ENCODE peak calls at places on chromosomes 11 and 22, in six cellular contexts. Q, B, V, T, H and Y are unnamed samples.

GRCh38 chr11:118763038-118763437 is 27.9 kb downstream of the DDX6 start:
- DNase-seq in T (no peak), V (no peak), B (no peak), Q (no peak), H (no peak), Y (no peak)

GRCh38 chr11:70111269-70112016 is 33.3 kb downstream of the ANO1 start:
- DNase-seq in V (no peak), H (peak), T (peak), B (no peak), Q (peak), Y (no peak)

GRCh38 chr11:12426176-12426575 is 48.8 kb downstream of the PARVA start:
- DNase-seq in H (no peak), Q (no peak), B (no peak), T (no peak), V (no peak), Y (no peak)

GRCh38 chr11:1546536-1547466 is 25.3 kb downstream of the DUSP8 start:
- DNase-seq in T (no peak), Q (no peak), V (peak), H (peak), B (peak), Y (no peak)

GRCh38 chr22:17471901-17472566 is 91.3 kb upstream of the SLC25A18 start:
- DNase-seq in B (no peak), T (no peak), H (no peak), Q (no peak), V (no peak), Y (no peak)

GRCh38 chr11:9569588-9570164 is 3.8 kb upstream of the WEE1 start:
- DNase-seq in V (no peak), B (no peak), Q (no peak), T (no peak), H (no peak), Y (no peak)

GRCh38 chr22:29369460-29369859 is 18.9 kb downstream of the AP1B1 start:
- DNase-seq in H (no peak), V (peak), B (peak), Q (no peak), T (peak), Y (no peak)

GRCh38 chr22:24142241-24142640 is 39.0 kb upstream of the SUSD2 start:
- DNase-seq in V (no peak), Q (no peak), T (peak), H (no peak), B (no peak), Y (no peak)

GRCh38 chr11:130653838-130654601 is 205.6 kb downstream of the ADAMTS15 start:
- DNase-seq in Q (no peak), V (peak), T (no peak), H (no peak), B (peak), Y (no peak)